ENCODE peak calls at places on chromosomes 5 and 9, in seven cellular contexts. E is activated CD4-positive, alpha-beta T cell treated with anti-CD3 and anti-CD28 coated beads, Interleukin-2, amount 50 U/mL, for 48 hours; Z is body of pancreas; D is anterior cingulate cortex; U is left cardiac atrium; R is CD4-positive, alpha-beta T cell; L is activated T-cell treated with anti-CD3 and anti-CD28 coated beads for 24 hours. N is an unnamed sample.

GRCh38 chr5:129133553-129133952 is 39.0 kb downstream of the ISOC1 start:
- DNase-seq in E (no peak), Z (no peak), D (no peak), U (no peak), R (no peak), L (no peak), N (no peak)

GRCh38 chr9:34647651-34648050 is 1.2 kb downstream of the GALT start:
- DNase-seq in E (no peak), Z (no peak), D (no peak), U (no peak), R (no peak), L (no peak), N (no peak)

GRCh38 chr5:17440766-17441165 is 57.3 kb upstream of the TAF11L2 start:
- DNase-seq in E (no peak), Z (no peak), D (no peak), U (no peak), R (no peak), L (no peak), N (no peak)

GRCh38 chr9:130498298-130498917 is 53.6 kb downstream of the ASS1 start:
- DNase-seq in E (peak), Z (no peak), D (no peak), U (no peak), R (no peak), L (no peak), N (no peak)

GRCh38 chr5:55226027-55226933 is 835 bp downstream of the MCIDAS start:
- DNase-seq in E (peak), Z (peak), D (no peak), U (peak), R (peak), L (peak), N (peak)

GRCh38 chr5:147906326-147907095 is at the start of gene C5orf46:
- DNase-seq in E (no peak), Z (no peak), D (no peak), U (no peak), R (no peak), L (no peak), N (no peak)

GRCh38 chr5:135915466-135916001 is 19.9 kb upstream of the IL9 start:
- DNase-seq in E (no peak), Z (no peak), D (no peak), U (no peak), R (no peak), L (no peak), N (no peak)

GRCh38 chr5:141510160-141510559 is 21.3 kb downstream of the PCDHGC5 start:
- DNase-seq in E (no peak), Z (no peak), D (no peak), U (no peak), R (no peak), L (no peak), N (no peak)

GRCh38 chr5:150763023-150763793 is 4.4 kb upstream of the DCTN4 start:
- DNase-seq in E (no peak), Z (peak), D (no peak), U (peak), R (no peak), L (no peak), N (no peak)

GRCh38 chr9:118563677-118564076 is 805.6 kb downstream of the BRINP1 start:
- DNase-seq in E (no peak), Z (no peak), D (no peak), U (no peak), R (no peak), L (no peak), N (no peak)

GRCh38 chr9:37591775-37592107 is 656 bp downstream of the TOMM5 start:
- DNase-seq in E (no peak), Z (no peak), D (no peak), U (no peak), R (no peak), L (peak), N (no peak)

GRCh38 chr9:1042466-1042865 is 7.7 kb upstream of the DMRT2 start:
- DNase-seq in E (no peak), Z (no peak), D (no peak), U (no peak), R (no peak), L (no peak), N (no peak)

GRCh38 chr5:143642791-143643190 is 169.2 kb upstream of the HMHB1 start:
- DNase-seq in E (no peak), Z (no peak), D (no peak), U (no peak), R (no peak), L (no peak), N (no peak)

GRCh38 chr5:141354900-141355469 is at the start of gene PCDHGA4:
- DNase-seq in E (no peak), Z (no peak), D (no peak), U (no peak), R (no peak), L (no peak), N (no peak)

GRCh38 chr9:106820866-106821265 is 42.1 kb upstream of the ZNF462 start:
- DNase-seq in E (no peak), Z (no peak), D (no peak), U (no peak), R (no peak), L (no peak), N (no peak)

N was measured in lower lobe of right lung.